ENCODE peak calls at places on chromosome 22, in five cellular contexts. M is ovary, T is transverse colon, B is right lobe of liver, N is A549. S is an unnamed sample.
A peak's percentile ranks its signal among the peaks of the same experiment; 100 is the strongest.

GRCh38 chr22:49807780-49808708 is 19.6 kb downstream of the BRD1 start:
- DNase-seq in M (no peak), T (no peak), B (no peak), N (no peak), S (peak; percentile 82)

GRCh38 chr22:36736701-36737320 is 33.3 kb upstream of the CACNG2 start:
- DNase-seq in M (no peak), T (no peak), B (peak; percentile 38), N (no peak), S (no peak)

GRCh38 chr22:26801449-26801848 is 144.1 kb downstream of the MIAT start:
- DNase-seq in M (no peak), T (no peak), B (no peak), N (no peak), S (no peak)

GRCh38 chr22:19874307-19875060 is 19.8 kb upstream of the GNB1L start:
- DNase-seq in M (no peak), T (no peak), B (no peak), N (no peak), S (no peak)

GRCh38 chr22:36860821-36861659 is at the start of gene NCF4:
- DNase-seq in M (no peak), T (peak; percentile 77), B (peak; percentile 69), N (no peak), S (peak; percentile 47)

GRCh38 chr22:17831527-17832251 is 57.4 kb upstream of the BID start:
- DNase-seq in M (no peak), T (no peak), B (no peak), N (no peak), S (no peak)

GRCh38 chr22:27839261-27839660 is 37.7 kb upstream of the MN1 start:
- DNase-seq in M (no peak), T (no peak), B (peak; percentile 23), N (no peak), S (no peak)

GRCh38 chr22:39003165-39003638 is 10.9 kb upstream of the APOBEC3C start:
- DNase-seq in M (peak; percentile 75), T (peak; percentile 83), B (peak; percentile 70), N (peak; percentile 74), S (peak; percentile 86)

GRCh38 chr22:37167176-37167980 is 17.7 kb upstream of the IL2RB start:
- DNase-seq in M (peak; percentile 4), T (peak; percentile 62), B (peak; percentile 44), N (no peak), S (no peak)

GRCh38 chr22:38412435-38413084 is 42.4 kb downstream of the KCNJ4 start:
- DNase-seq in M (peak; percentile 58), T (no peak), B (peak; percentile 46), N (no peak), S (peak; percentile 30)

GRCh38 chr22:33654173-33654890 is 265.9 kb downstream of the LARGE1 start:
- DNase-seq in M (no peak), T (peak; percentile 41), B (no peak), N (no peak), S (no peak)

GRCh38 chr22:50136431-50137047 is 34.0 kb upstream of the PANX2 start:
- DNase-seq in M (no peak), T (no peak), B (no peak), N (no peak), S (no peak)

GRCh38 chr22:37985751-37986281 is 1.5 kb upstream of the SOX10 start:
- DNase-seq in M (no peak), T (no peak), B (no peak), N (no peak), S (no peak)

DNA sequence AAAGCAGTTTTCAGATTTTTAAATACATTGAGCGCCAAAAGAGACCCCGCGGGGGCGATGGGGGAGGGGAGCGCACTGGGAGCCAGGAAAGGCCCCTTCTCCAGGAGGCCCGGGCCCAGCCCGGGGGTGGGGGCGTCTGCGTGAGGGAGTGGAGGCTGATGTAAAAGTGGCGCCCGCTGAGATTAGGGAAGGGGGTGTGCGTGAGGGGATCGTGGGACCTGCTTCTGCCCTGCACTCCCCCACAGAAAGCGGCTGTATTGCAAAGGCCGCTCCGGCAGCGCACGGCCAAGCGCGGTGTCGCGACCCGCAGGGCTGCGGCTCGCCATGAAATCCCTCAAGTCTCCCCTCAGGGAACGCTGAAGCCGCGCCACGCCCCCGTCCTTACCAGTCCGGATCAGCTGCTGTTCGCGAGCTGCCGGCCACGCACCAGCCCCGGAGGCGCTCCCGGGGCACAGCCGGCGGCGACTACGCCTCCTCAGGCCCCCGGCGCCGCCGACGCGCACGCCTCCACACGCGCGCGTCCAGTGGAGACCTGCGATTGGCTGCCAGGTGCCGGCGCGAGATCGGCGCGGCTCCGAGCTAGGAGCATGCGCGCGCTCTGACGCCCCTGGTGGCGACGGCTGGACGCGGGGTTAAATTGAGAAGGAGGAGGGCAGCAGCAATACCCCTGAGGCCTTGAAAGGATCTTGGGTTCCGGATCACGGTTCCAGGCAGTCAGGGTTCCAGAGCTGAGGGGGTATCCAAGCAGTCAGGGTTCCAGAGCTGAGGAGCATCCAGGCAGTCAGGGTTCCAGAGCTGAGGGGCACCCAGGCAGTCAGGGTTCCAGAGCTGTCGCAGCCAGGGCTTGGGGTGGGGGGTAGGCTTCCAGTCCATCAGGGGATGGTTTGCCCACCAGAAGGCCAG is at the start of gene ZNF280B:
- DNase-seq in M (peak; percentile 75), T (peak; percentile 79), B (peak; percentile 45), N (peak; percentile 85), S (peak; percentile 88)
- TF ChIP-seq POLR2A in M (no peak), T (no peak), B (no peak), N (peak; percentile 59), S (no peak)

GRCh38 chr22:41444360-41445170 is 2.0 kb downstream of the TOB2 start:
- DNase-seq in M (peak; percentile 92), T (peak; percentile 93), B (peak; percentile 93), N (peak; percentile 96), S (peak; percentile 89)
- TF ChIP-seq POLR2A in M (no peak), T (peak; percentile 72), B (no peak), N (no peak), S (peak; percentile 62)

GRCh38 chr22:23524226-23524625 is 55.9 kb downstream of the IGLL1 start:
- DNase-seq in M (no peak), T (no peak), B (no peak), N (no peak), S (no peak)

GRCh38 chr22:23522642-23523251 is 57.3 kb downstream of the IGLL1 start:
- DNase-seq in M (peak; percentile 69), T (no peak), B (no peak), N (no peak), S (no peak)

GRCh38 chr22:23525510-23525909 is 54.6 kb downstream of the IGLL1 start:
- DNase-seq in M (peak; percentile 34), T (no peak), B (no peak), N (no peak), S (no peak)

GRCh38 chr22:23521442-23522113 is 58.5 kb downstream of the IGLL1 start:
- DNase-seq in M (peak; percentile 95), T (peak; percentile 92), B (peak; percentile 93), N (peak; percentile 86), S (peak; percentile 63)

DNA sequence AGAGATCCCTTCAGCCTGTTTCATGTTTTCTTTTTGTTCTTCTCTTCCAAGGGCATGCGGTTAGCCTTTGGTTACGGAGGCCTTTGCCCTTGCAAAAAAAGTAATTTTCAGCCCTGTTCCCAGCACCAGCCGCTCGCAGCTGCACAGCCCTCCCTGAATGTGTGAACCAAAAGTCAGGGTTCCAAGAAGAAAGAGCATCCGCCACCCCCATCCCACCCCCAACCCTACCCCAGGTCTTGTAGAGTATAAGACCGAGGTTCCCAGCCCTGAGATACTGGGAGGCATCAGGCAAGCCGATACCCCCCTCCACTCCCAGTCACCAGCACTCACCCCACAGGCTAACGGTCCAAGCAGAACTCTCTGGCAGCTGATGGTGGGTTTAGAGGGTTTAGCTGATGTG is 56.3 kb downstream of the IGLL1 start:
- DNase-seq in M (no peak), T (no peak), B (no peak), N (no peak), S (no peak)
- TF ChIP-seq POLR2A in M (no peak), T (no peak), B (no peak), N (no peak), S (no peak)

DNA sequence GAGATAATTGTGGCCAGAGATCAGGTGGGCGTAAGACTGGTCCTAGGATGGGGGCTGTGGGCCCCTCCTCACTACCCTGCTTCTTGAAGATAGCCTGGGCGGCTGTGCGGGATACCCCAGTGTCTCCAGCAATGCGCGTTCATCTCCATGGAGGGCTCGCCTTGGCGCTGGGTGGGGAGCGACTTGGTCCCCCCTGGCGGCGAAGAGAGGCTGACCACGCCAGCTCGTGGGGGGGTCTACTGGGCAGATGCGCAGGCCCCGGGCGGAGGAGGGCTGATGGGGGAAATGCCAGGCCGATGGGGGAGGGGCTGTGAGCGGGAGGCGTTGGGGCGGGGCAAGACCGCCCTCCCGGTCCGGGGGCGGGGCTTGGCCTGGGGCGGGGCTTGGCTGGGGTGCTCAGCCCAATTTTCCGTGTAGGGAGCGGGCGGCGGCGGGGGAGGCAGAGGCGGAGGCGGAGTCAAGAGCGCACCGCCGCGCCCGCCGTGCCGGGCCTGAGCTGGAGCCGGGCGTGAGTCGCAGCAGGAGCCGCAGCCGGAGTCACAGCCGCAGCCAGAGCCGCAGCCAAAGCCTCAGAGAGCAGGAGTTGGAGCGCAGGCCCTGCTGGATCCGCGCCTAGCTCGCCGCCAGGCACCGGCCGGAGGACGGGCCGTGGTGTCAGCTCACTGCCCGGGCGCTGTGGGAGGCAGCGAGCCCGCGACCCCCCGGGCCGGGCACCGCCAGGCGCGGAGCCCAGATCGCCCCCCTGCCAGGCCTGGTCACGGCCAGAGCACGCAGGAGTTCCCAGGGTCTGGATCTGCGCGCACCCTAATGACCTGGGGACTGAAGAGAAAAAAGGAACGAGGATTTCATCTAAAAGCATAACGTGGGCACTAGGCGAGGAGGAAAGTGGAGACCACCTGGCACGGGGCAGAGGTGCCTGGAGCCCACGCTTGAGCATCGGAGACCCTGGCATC is at the start of gene SLC35E4:
- DNase-seq in M (peak; percentile 98), T (peak; percentile 98), B (peak; percentile 95), N (peak; percentile 86), S (peak; percentile 90)
- TF ChIP-seq POLR2A in M (peak; percentile 13), T (peak; percentile 86), B (peak; percentile 59), N (peak; percentile 70), S (peak; percentile 35)

GRCh38 chr22:46007848-46008261 is 30.9 kb upstream of the WNT7B start:
- DNase-seq in M (peak; percentile 88), T (peak; percentile 58), B (no peak), N (no peak), S (no peak)
- TF ChIP-seq POLR2A in M (no peak), T (no peak), B (no peak), N (no peak), S (no peak)

S was measured in erythroblast.